ENCODE peak calls at places on chromosomes 12 and 14, in four cellular contexts. L, V, T and M are unnamed samples.
A peak's percentile ranks its signal among the peaks of the same experiment; 100 is the strongest.

GRCh38 chr12:104695453-104696148 is 238.9 kb downstream of the CHST11 start:
- DNase-seq in V (peak; percentile 78), L (peak; percentile 65), T (peak; percentile 96), M (no peak)

GRCh38 chr12:12636641-12637040 is 25.0 kb downstream of the CREBL2 start:
- DNase-seq in V (peak; percentile 29), L (no peak), T (no peak), M (no peak)

GRCh38 chr14:21185506-21185905 is 29.6 kb upstream of the OR5AU1 start:
- DNase-seq in T (peak; percentile 90), L (no peak), V (no peak), M (no peak)

GRCh38 chr14:99266181-99267178 is 5.5 kb downstream of the BCL11B start:
- DNase-seq in T (peak; percentile 79), L (peak; percentile 12), V (peak; percentile 57), M (peak; percentile 76)

GRCh38 chr12:56484566-56484965 is 3.4 kb downstream of the GLS2 start:
- DNase-seq in L (no peak), V (no peak), T (no peak), M (no peak)

GRCh38 chr12:66497000-66497897 is 181.6 kb downstream of the GRIP1 start:
- DNase-seq in T (no peak), V (peak; percentile 39), L (no peak), M (no peak)

GRCh38 chr14:80605536-80605935 is 336.0 kb downstream of the CEP128 start:
- DNase-seq in T (peak; percentile 38), L (no peak), V (no peak), M (no peak)

GRCh38 chr14:68140111-68140741 is 320.6 kb downstream of the RAD51B start:
- DNase-seq in T (peak; percentile 96), V (peak; percentile 99), L (peak; percentile 94), M (peak; percentile 93)

GRCh38 chr14:104292084-104292970 is 153.9 kb downstream of the KIF26A start:
- DNase-seq in V (no peak), T (no peak), L (no peak), M (no peak)

GRCh38 chr12:67483871-67484554 is 164.5 kb upstream of the DYRK2 start:
- DNase-seq in V (peak; percentile 48), T (no peak), L (no peak), M (no peak)

GRCh38 chr12:116454950-116455447 is 104.2 kb upstream of the MAP1LC3B2 start:
- DNase-seq in T (peak; percentile 75), L (peak; percentile 90), V (peak; percentile 97), M (peak; percentile 79)

GRCh38 chr14:105092124-105092911 is 27.1 kb upstream of the GPR132 start:
- DNase-seq in V (no peak), L (no peak), T (no peak), M (peak; percentile 36)

GRCh38 chr12:116918464-116918863 is 7.7 kb downstream of the FBXW8 start:
- DNase-seq in L (no peak), T (no peak), V (no peak), M (no peak)

GRCh38 chr12:10372534-10372931 is 17.3 kb downstream of the KLRK1 start:
- DNase-seq in V (no peak), L (no peak), T (no peak), M (no peak)

GRCh38 chr14:96631030-96631429 is 128.8 kb downstream of the PAPOLA start:
- DNase-seq in L (no peak), V (no peak), T (no peak), M (no peak)

GRCh38 chr14:68210729-68211299 is 391.2 kb downstream of the RAD51B start:
- DNase-seq in T (peak; percentile 98), V (peak; percentile 95), L (peak; percentile 82), M (peak; percentile 79)

GRCh38 chr12:88952543-88952942 is 372.3 kb upstream of the KITLG start:
- DNase-seq in V (peak; percentile 47), L (no peak), T (peak; percentile 58), M (peak; percentile 81)

GRCh38 chr12:120925740-120926563 is 21.8 kb upstream of the SPPL3 start:
- DNase-seq in T (no peak), V (peak; percentile 98), L (no peak), M (peak; percentile 97)

GRCh38 chr12:46430340-46430948 is 57.9 kb upstream of the SLC38A2 start:
- DNase-seq in V (peak; percentile 92), T (peak; percentile 92), L (peak; percentile 55), M (peak; percentile 93)

GRCh38 chr12:58888131-58888783 is 32.0 kb downstream of the LRIG3 start:
- DNase-seq in T (peak; percentile 86), V (peak; percentile 89), L (peak; percentile 16), M (peak; percentile 26)

GRCh38 chr14:94100847-94101246 is 9.7 kb upstream of the IFI27 start:
- DNase-seq in V (peak; percentile 57), T (peak; percentile 71), L (peak; percentile 45), M (peak; percentile 49)

GRCh38 chr12:42534184-42534838 is 55.2 kb downstream of the PRICKLE1 start:
- DNase-seq in L (no peak), T (no peak), V (no peak), M (no peak)

GRCh38 chr12:67469666-67470065 is 178.9 kb upstream of the DYRK2 start:
- DNase-seq in L (no peak), T (no peak), V (no peak), M (no peak)

GRCh38 chr12:19739195-19739776 is 300.0 kb downstream of the AEBP2 start:
- DNase-seq in V (peak; percentile 33), T (peak; percentile 85), L (no peak), M (peak; percentile 75)

GRCh38 chr12:42445891-42446290 is 119.9 kb downstream of the PPHLN1 start:
- DNase-seq in T (no peak), L (no peak), V (no peak), M (no peak)

GRCh38 chr12:124764870-124765570 is 98.6 kb downstream of the SCARB1 start:
- DNase-seq in L (peak; percentile 99), V (peak; percentile 91), T (peak; percentile 95), M (peak; percentile 82)

GRCh38 chr12:31961137-31961536 is 1.9 kb downstream of the RESF1 start:
- DNase-seq in V (no peak), T (no peak), L (no peak), M (no peak)

GRCh38 chr14:81765654-81766275 is 232.1 kb upstream of the SEL1L start:
- DNase-seq in T (no peak), V (no peak), L (no peak), M (no peak)

GRCh38 chr14:95993768-95994592 is 45.2 kb upstream of the C14orf132 start:
- DNase-seq in V (peak; percentile 11), L (no peak), T (peak; percentile 68), M (peak; percentile 69)

GRCh38 chr12:12964255-12964654 is 12.3 kb upstream of the GPRC5D start:
- DNase-seq in L (no peak), V (no peak), T (no peak), M (peak; percentile 11)

GRCh38 chr12:27493260-27493935 is 30.6 kb upstream of the PPFIBP1 start:
- DNase-seq in L (no peak), V (peak; percentile 35), T (peak; percentile 43), M (no peak)

GRCh38 chr12:6141048-6141447 is 16.6 kb upstream of the VWF start:
- DNase-seq in V (no peak), L (no peak), T (peak; percentile 88), M (peak; percentile 46)

GRCh38 chr14:100221419-100222218 is 17.3 kb upstream of the YY1 start:
- DNase-seq in T (peak; percentile 80), L (peak; percentile 9), V (peak; percentile 61), M (peak; percentile 35)

GRCh38 chr12:25960176-25960575 is 1.7 kb downstream of the RASSF8 start:
- DNase-seq in L (no peak), T (peak; percentile 47), V (peak; percentile 44), M (peak; percentile 44)
- TF ChIP-seq CTCF in L (peak; percentile 41), T (peak; percentile 44), V (peak; percentile 36), M (no peak)

GRCh38 chr14:32244404-32244803 is 41.3 kb upstream of the RNU6-8 start:
- DNase-seq in L (no peak), T (peak; percentile 41), V (no peak), M (peak; percentile 18)
- TF ChIP-seq CTCF in L (peak; percentile 37), T (peak; percentile 44), V (no peak), M (no peak)

DNA sequence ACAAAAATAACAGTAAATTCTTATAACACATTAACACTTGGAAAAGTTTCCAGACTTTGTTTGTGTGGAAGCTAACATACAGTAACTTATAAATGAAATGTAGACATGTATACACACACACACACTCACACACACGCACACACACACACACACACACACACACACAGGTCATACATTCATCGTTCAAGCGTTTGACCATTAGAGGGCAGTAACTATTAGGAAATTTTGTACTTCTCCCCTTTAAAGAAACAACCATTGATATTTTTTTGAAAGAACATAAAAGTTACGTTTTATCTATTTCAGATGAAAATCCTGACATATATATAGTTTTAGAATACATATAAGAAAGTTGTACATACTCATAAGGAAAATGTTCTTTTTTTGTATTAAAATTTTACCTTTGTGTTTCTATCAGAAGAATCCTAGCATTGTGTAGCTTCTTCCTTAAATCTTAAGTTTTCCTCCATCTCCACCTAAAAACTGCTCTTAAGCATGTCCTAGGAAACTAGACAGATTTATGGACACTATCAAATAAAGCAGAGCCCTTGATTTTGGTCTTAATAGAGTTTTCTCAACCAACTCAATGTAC is 29.0 kb downstream of the PTPRQ start:
- DNase-seq in T (peak; percentile 89), L (peak; percentile 40), V (peak; percentile 62), M (peak; percentile 60)
- TF ChIP-seq CTCF in T (peak; percentile 68), L (peak; percentile 35), V (peak; percentile 64), M (peak; percentile 39)

DNA sequence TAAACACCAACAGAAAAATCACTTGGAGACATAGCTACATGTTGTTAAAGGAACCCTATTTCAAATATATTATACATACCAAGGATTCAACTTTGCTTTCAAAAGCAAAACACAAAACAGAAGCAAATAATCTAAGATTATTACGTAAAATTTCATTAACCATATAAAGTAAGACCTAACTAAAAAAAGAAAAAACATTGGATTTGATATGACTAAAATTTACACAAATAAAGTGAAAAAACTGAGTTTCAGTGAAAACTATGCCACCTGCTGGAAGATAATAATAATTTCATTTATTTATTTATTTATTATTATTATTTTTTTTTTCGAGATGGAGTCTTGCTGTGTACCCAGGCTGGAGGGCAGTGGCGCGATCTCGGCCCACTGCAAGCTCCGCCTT is 45.2 kb downstream of the WDHD1 start:
- DNase-seq in V (no peak), T (peak; percentile 48), L (no peak), M (no peak)
- TF ChIP-seq CTCF in V (peak; percentile 15), T (peak; percentile 28), L (no peak), M (peak; percentile 45)

DNA sequence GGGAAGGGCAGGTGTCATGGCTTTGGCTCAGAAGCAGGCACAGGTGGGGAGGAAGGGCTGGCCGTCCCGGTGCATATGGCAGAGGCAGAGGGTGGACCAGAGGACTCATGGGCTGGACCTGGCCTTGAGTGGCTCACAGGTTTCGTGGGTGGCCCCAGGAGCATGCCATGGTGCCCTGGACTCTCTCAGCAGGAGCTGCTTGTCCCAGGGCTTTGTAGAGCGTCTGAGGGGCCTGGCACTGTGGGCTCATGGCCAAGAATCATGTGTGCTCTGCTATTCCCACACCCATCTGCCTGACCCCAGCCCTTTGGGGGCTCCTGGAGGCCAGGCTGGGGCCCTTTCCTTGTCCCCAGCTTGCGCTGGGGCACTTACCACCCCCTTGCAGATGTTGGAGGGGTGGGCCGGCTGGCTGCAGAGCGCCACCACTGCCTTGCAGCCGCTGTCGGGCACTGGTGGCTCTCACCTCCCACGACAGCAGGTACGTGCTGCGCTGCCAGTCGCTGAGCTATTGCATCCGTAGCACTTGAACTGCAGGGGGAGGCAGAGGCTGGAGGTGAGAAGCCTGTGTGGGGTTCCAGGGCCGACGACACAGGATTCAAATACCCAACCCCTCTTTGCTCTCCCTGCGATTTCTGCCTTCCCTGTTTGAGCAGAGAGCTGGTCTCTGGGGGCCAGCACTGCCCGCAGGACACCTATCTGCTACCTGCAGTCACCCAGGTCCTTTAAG is 187.4 kb upstream of the PRMT8 start:
- DNase-seq in T (peak; percentile 22), L (no peak), V (peak; percentile 68), M (no peak)
- TF ChIP-seq CTCF in T (peak; percentile 42), L (no peak), V (peak; percentile 75), M (no peak)